ENCODE peak calls at places on chromosomes 1 and 21, in four cellular contexts. One of them, this sample, is unnamed.
A peak's percentile ranks its signal among the peaks of the same experiment; 100 is the strongest.

GRCh38 chr1:28176492-28177470 is at the start of gene PTAFR:
- DNase-seq in WTC11: no peak
- DNase-seq in K562: no peak
- DNase-seq in HepG2: no peak
- DNase-seq in this sample: no peak

GRCh38 chr1:214857716-214858115 is 224.8 kb upstream of the KCNK2 start:
- DNase-seq in WTC11: no peak
- DNase-seq in K562: no peak
- DNase-seq in HepG2: no peak
- DNase-seq in this sample: no peak

GRCh38 chr1:7551442-7551841 is 219.7 kb upstream of the VAMP3 start:
- DNase-seq in WTC11: no peak
- DNase-seq in K562: no peak
- DNase-seq in HepG2: no peak
- DNase-seq in this sample: no peak

GRCh38 chr1:43363283-43363934 is 4.4 kb downstream of the ELOVL1 start:
- DNase-seq in WTC11: no peak
- DNase-seq in K562: peak; percentile 60
- DNase-seq in HepG2: no peak
- DNase-seq in this sample: no peak

GRCh38 chr1:202561240-202561639 is 149.0 kb downstream of the SYT2 start:
- DNase-seq in WTC11: no peak
- DNase-seq in K562: no peak
- DNase-seq in HepG2: no peak
- DNase-seq in this sample: no peak

GRCh38 chr1:155026154-155026553 is 7.4 kb downstream of the DCST2 start:
- DNase-seq in WTC11: no peak
- DNase-seq in K562: no peak
- DNase-seq in HepG2: no peak
- DNase-seq in this sample: no peak

GRCh38 chr1:230120949-230121381 is 53.9 kb downstream of the GALNT2 start:
- DNase-seq in WTC11: peak; percentile 58
- DNase-seq in K562: peak; percentile 67
- DNase-seq in HepG2: peak; percentile 51
- DNase-seq in this sample: peak; percentile 60

GRCh38 chr1:6209661-6210605 is 4.0 kb downstream of the RNF207 start:
- DNase-seq in WTC11: peak; percentile 52
- DNase-seq in K562: peak; percentile 39
- DNase-seq in HepG2: no peak
- DNase-seq in this sample: no peak

GRCh38 chr21:45102391-45102932 is 28.1 kb downstream of the ADARB1 start:
- DNase-seq in WTC11: no peak
- DNase-seq in K562: no peak
- DNase-seq in HepG2: no peak
- DNase-seq in this sample: peak; percentile 59

GRCh38 chr1:20164694-20165202 is 21.1 kb upstream of the UBXN10 start:
- DNase-seq in WTC11: no peak
- DNase-seq in K562: no peak
- DNase-seq in HepG2: no peak
- DNase-seq in this sample: no peak

GRCh38 chr1:244022301-244022700 is 28.8 kb upstream of the ZBTB18 start:
- DNase-seq in WTC11: no peak
- DNase-seq in K562: no peak
- DNase-seq in HepG2: no peak
- DNase-seq in this sample: no peak

GRCh38 chr1:20491866-20492265 is 5.9 kb upstream of the CAMK2N1 start:
- DNase-seq in WTC11: no peak
- DNase-seq in K562: no peak
- DNase-seq in HepG2: no peak
- DNase-seq in this sample: no peak

GRCh38 chr1:17979815-17980214 is 127.8 kb upstream of the IGSF21 start:
- DNase-seq in WTC11: peak; percentile 36
- DNase-seq in K562: no peak
- DNase-seq in HepG2: no peak
- DNase-seq in this sample: no peak

GRCh38 chr21:22535630-22536029 is 1537.4 kb downstream of the NCAM2 start:
- DNase-seq in WTC11: no peak
- DNase-seq in K562: no peak
- DNase-seq in HepG2: no peak
- DNase-seq in this sample: no peak

GRCh38 chr1:98046031-98046641 is 125.3 kb upstream of the DPYD start:
- DNase-seq in WTC11: peak; percentile 43
- DNase-seq in K562: no peak
- DNase-seq in HepG2: no peak
- DNase-seq in this sample: peak; percentile 63

GRCh38 chr1:209850342-209850979 is 22.7 kb downstream of the UTP25 start:
- DNase-seq in WTC11: peak; percentile 81
- DNase-seq in K562: peak; percentile 70
- DNase-seq in HepG2: peak; percentile 21
- DNase-seq in this sample: peak; percentile 44

GRCh38 chr1:186113454-186113853 is 261.6 kb downstream of the TPR start:
- DNase-seq in WTC11: no peak
- DNase-seq in K562: no peak
- DNase-seq in HepG2: no peak
- DNase-seq in this sample: no peak

GRCh38 chr1:186112280-186112679 is 262.8 kb downstream of the TPR start:
- DNase-seq in WTC11: no peak
- DNase-seq in K562: peak; percentile 96
- DNase-seq in HepG2: no peak
- DNase-seq in this sample: no peak
- TF ChIP-seq ESRRA in WTC11: no peak
- TF ChIP-seq ESRRA in K562: no peak
- TF ChIP-seq ESRRA in HepG2: no peak
- TF ChIP-seq ESRRA in this sample: no peak

DNA sequence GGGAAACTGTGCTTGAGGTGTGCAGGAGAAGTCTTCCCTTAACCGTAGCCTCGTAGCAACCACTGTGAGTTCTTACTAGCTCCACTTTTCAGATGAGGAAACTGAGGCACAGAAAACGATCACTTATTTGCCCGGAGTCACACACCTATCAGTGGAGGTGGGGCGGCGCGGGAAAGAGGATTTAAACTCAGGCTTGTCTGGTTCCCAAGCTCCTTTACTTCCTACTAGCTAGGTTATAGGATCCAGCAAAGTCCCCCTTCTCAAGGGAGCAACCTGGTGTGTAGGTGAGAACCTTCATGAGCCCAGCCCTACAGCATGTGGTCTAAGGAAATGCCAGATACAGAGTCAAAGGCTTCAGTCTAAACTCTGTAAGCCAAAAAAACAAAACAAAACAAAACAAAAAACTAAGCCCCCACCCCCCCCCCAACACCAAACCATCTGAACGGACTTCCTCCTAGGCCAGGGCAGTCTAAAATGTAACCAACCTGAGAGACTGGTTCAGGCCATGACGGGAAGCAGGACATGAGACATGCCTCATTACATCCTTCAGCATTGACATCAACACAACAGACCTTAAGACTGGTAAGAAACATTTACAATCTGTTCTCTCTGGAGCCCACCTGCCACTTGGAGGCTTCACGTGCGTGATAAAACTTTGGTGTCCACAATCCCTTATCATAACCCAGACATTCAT is 709 bp upstream of the FBXO42 start:
- DNase-seq in WTC11: no peak
- DNase-seq in K562: peak; percentile 44
- DNase-seq in HepG2: no peak
- DNase-seq in this sample: no peak
- TF ChIP-seq USF2 in WTC11: no peak
- TF ChIP-seq USF2 in K562: no peak
- TF ChIP-seq USF2 in HepG2: no peak
- TF ChIP-seq USF2 in this sample: no peak

GRCh38 chr1:89254658-89255287 is 17.9 kb downstream of the GBP5 start:
- DNase-seq in WTC11: no peak
- DNase-seq in K562: no peak
- DNase-seq in HepG2: no peak
- DNase-seq in this sample: no peak
- TF ChIP-seq ESRRA in WTC11: no peak
- TF ChIP-seq ESRRA in K562: no peak
- TF ChIP-seq ESRRA in HepG2: no peak
- TF ChIP-seq ESRRA in this sample: no peak

GRCh38 chr1:246214708-246215504 is 292.2 kb downstream of the SMYD3 start:
- DNase-seq in WTC11: no peak
- DNase-seq in K562: peak; percentile 96
- DNase-seq in HepG2: no peak
- DNase-seq in this sample: no peak

GRCh38 chr1:246213947-246214346 is 293.1 kb downstream of the SMYD3 start:
- DNase-seq in WTC11: no peak
- DNase-seq in K562: peak; percentile 23
- DNase-seq in HepG2: no peak
- DNase-seq in this sample: no peak

GRCh38 chr1:246212013-246212412 is 295.1 kb downstream of the SMYD3 start:
- DNase-seq in WTC11: no peak
- DNase-seq in K562: no peak
- DNase-seq in HepG2: no peak
- DNase-seq in this sample: no peak

GRCh38 chr1:246213036-246213435 is 294.0 kb downstream of the SMYD3 start:
- DNase-seq in WTC11: no peak
- DNase-seq in K562: peak; percentile 33
- DNase-seq in HepG2: no peak
- DNase-seq in this sample: no peak

DNA sequence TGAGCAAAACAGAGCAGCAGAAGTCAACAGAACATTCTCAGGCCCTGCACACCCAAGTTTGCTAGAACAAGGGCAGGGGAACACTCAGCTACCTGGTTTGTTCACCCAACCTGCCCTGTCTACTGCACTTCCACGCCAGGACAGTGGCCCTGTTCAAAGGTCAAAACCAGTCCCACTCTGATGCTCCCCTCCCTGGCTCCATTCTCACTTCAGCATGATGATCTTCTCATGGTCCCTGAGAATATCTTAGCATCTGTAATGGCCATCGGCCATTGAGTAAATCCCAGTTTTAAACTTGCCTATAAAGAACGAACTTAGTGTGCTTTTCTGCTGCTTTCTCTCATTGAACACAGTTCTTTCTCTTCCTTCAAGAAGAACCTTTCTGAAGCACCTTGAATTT is 293.6 kb downstream of the SMYD3 start:
- DNase-seq in WTC11: no peak
- DNase-seq in K562: peak; percentile 32
- DNase-seq in HepG2: no peak
- DNase-seq in this sample: no peak
- TF ChIP-seq USF2 in WTC11: no peak
- TF ChIP-seq USF2 in K562: no peak
- TF ChIP-seq USF2 in HepG2: no peak
- TF ChIP-seq USF2 in this sample: no peak

DNA sequence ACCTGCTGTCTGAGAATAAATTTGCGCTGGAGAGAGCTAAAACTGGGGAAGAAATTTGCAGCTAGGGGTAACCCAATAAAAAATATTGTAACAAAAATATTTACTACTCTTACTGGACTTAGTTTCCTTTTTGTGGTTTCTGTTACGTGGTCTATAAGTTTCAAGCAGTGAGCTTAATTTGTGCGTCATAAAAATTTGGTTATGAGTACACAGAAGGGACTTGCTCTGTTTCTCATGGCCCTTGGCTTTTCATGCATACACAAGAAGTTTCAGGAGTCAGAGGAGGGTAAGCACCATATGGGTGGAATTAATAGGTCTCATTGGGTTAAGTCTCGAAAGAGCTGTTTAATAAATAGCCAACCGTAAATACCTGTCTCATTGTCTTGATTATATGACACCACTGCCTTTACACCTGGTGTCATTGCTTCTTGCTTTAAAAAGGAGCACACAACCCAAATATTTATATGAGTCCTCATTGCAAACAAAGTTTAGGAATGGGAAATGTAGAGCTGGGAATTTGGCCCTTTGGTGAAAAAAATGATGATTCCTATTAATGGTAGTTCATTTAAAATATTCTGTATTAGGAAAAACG is 1.9 kb downstream of the BACH1 start:
- DNase-seq in WTC11: no peak
- DNase-seq in K562: no peak
- DNase-seq in HepG2: no peak
- DNase-seq in this sample: no peak
- TF ChIP-seq ESRRA in WTC11: no peak
- TF ChIP-seq ESRRA in K562: no peak
- TF ChIP-seq ESRRA in HepG2: no peak
- TF ChIP-seq ESRRA in this sample: no peak

DNA sequence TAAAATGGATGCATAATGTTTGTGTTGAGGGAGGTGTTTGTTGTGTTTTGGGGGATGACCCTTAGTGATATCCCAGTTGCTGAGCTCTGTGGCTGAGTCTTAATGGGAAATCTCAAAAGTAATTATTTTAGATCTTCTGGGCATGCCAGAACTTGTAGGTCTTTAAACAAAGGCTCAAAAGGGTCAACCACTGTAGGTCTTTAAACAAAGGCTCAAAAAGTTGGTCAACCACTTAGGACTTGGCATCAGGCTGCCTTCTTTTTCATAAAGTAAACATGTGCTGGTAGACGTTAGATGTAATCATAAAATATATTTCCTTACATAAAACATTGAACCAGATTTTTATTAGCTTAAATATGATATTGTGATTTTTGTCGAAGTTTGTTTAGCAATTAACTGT is 78.1 kb downstream of the CDC14A start:
- DNase-seq in WTC11: no peak
- DNase-seq in K562: no peak
- DNase-seq in HepG2: no peak
- DNase-seq in this sample: no peak
- TF ChIP-seq USF2 in WTC11: no peak
- TF ChIP-seq USF2 in K562: no peak
- TF ChIP-seq USF2 in HepG2: no peak
- TF ChIP-seq USF2 in this sample: no peak

DNA sequence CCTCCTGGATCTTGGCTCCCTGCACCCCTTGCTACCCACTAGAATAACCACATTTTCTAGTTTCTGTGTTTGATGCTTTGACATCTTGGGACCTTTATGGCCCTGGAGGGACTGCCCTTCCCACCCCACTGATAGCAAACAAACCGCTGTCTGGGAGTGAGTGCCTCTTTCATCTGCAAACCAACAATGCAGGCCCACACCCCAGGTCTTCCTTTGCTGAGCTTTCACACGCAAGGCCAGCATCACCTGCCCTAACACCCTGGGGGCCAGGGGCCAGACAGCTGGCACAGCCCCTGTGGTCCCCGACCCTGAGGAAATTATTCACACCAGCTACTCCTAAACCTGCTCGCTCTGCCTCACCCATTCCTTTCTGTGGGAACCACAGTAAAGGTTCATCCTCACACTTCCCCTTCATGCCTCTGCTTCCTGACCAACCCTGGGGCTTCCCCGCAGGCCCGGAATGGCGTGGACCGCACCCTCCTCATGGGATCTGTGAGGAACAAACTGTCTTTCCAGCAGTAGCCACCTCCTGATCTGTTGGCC is 15.4 kb downstream of the SLC2A7 start:
- DNase-seq in WTC11: no peak
- DNase-seq in K562: no peak
- DNase-seq in HepG2: no peak
- DNase-seq in this sample: no peak
- TF ChIP-seq ESRRA in WTC11: no peak
- TF ChIP-seq ESRRA in K562: no peak
- TF ChIP-seq ESRRA in HepG2: no peak
- TF ChIP-seq ESRRA in this sample: no peak

This sample was measured in A549.